ENCODE peak calls at places on chromosomes 5 and 9, in five cellular contexts. K, R, I, D and E are unnamed samples.

GRCh38 chr5:89445106-89445745 is 562.2 kb upstream of the MEF2C start:
- DNase-seq in K (no peak), R (no peak), I (no peak), D (no peak), E (no peak)

GRCh38 chr5:130529716-130530485 is 625.6 kb downstream of the CHSY3 start:
- DNase-seq in K (no peak), R (no peak), I (no peak), D (no peak), E (no peak)

GRCh38 chr5:143209881-143210395 is 193.5 kb downstream of the NR3C1 start:
- DNase-seq in K (no peak), R (no peak), I (no peak), D (no peak), E (no peak)

GRCh38 chr5:102048940-102049339 is 247.1 kb downstream of the SLCO4C1 start:
- DNase-seq in K (no peak), R (no peak), I (no peak), D (no peak), E (no peak)

GRCh38 chr5:156380846-156381245 is 53.9 kb downstream of the SGCD start:
- DNase-seq in K (no peak), R (peak), I (no peak), D (no peak), E (no peak)

GRCh38 chr5:1751026-1751863 is 48.4 kb downstream of the MRPL36 start:
- DNase-seq in K (no peak), R (no peak), I (no peak), D (no peak), E (no peak)

GRCh38 chr5:98975682-98976407 is 47.0 kb upstream of the CHD1 start:
- DNase-seq in K (no peak), R (no peak), I (no peak), D (no peak), E (no peak)

GRCh38 chr9:116060631-116061030 is 93.0 kb upstream of the PAPPA start:
- DNase-seq in K (no peak), R (no peak), I (no peak), D (no peak), E (peak)

GRCh38 chr9:136619742-136620440 is 42.8 kb upstream of the EGFL7 start:
- DNase-seq in K (no peak), R (no peak), I (no peak), D (no peak), E (no peak)

GRCh38 chr5:139863855-139864558 is 68.4 kb downstream of the PSD2 start:
- DNase-seq in K (peak), R (peak), I (peak), D (peak), E (no peak)

GRCh38 chr5:149990518-149991376 is 9.7 kb downstream of the TIGD6 start:
- DNase-seq in K (peak), R (peak), I (peak), D (peak), E (peak)

GRCh38 chr9:10268500-10269485 is 344.0 kb downstream of the PTPRD start:
- DNase-seq in K (peak), R (peak), I (peak), D (peak), E (no peak)

GRCh38 chr5:2017540-2018389 is 135.0 kb upstream of the IRX4 start:
- DNase-seq in K (peak), R (no peak), I (no peak), D (peak), E (no peak)

GRCh38 chr5:150122158-150122510 is 33.5 kb downstream of the PDGFRB start:
- DNase-seq in K (no peak), R (no peak), I (no peak), D (no peak), E (no peak)

GRCh38 chr5:150153483-150153882 is 2.2 kb downstream of the PDGFRB start:
- DNase-seq in K (no peak), R (no peak), I (no peak), D (no peak), E (no peak)

GRCh38 chr9:79857188-79857587 is 285.4 kb downstream of the TLE4 start:
- DNase-seq in K (no peak), R (no peak), I (no peak), D (no peak), E (no peak)

GRCh38 chr5:73682176-73682575 is 56.2 kb downstream of the ARHGEF28 start:
- DNase-seq in K (no peak), R (no peak), I (no peak), D (no peak), E (no peak)

GRCh38 chr9:33467526-33467925 is 6.2 kb downstream of the NOL6 start:
- DNase-seq in K (no peak), R (no peak), I (no peak), D (no peak), E (no peak)

GRCh38 chr9:86119457-86119856 is 20.1 kb upstream of the GOLM1 start:
- DNase-seq in K (no peak), R (no peak), I (no peak), D (no peak), E (no peak)

GRCh38 chr9:131179561-131180219 is 54.3 kb downstream of the NUP214 start:
- DNase-seq in K (no peak), R (peak), I (no peak), D (no peak), E (no peak)

GRCh38 chr5:168477060-168477459 is 9.2 kb upstream of the RARS1 start:
- DNase-seq in K (no peak), R (peak), I (no peak), D (no peak), E (no peak)

GRCh38 chr9:76610009-76610352 is 151.0 kb downstream of the GCNT1 start:
- DNase-seq in K (no peak), R (peak), I (no peak), D (no peak), E (no peak)